ENCODE peak calls at places on chromosomes 3 and 15, in nine cellular contexts. One of them, this sample, is unnamed.

GRCh38 chr3:15998896-15999295 is 175.6 kb upstream of the GALNT15 start:
- DNase-seq in brain microvascular endothelial cell: no peak
- DNase-seq in NCI-H774: no peak
- DNase-seq in mucosa of descending colon: no peak
- DNase-seq in Kasumi-1: no peak
- DNase-seq in T-helper 9 cell: no peak
- DNase-seq in GM23338: no peak
- DNase-seq in right atrium auricular region: no peak
- DNase-seq in anterior cingulate cortex: no peak
- DNase-seq in this sample: no peak

GRCh38 chr15:40925863-40926658 is 3.1 kb upstream of the DLL4 start:
- DNase-seq in NCI-H774: peak
- DNase-seq in T-helper 9 cell: no peak
- DNase-seq in right atrium auricular region: no peak
- DNase-seq in anterior cingulate cortex: peak
- DNase-seq in Kasumi-1: peak
- DNase-seq in mucosa of descending colon: peak
- DNase-seq in GM23338: peak
- DNase-seq in brain microvascular endothelial cell: no peak
- DNase-seq in this sample: no peak

GRCh38 chr15:43985976-43986375 is 159.2 kb downstream of the WDR76 start:
- DNase-seq in mucosa of descending colon: no peak
- DNase-seq in T-helper 9 cell: no peak
- DNase-seq in GM23338: no peak
- DNase-seq in NCI-H774: no peak
- DNase-seq in anterior cingulate cortex: no peak
- DNase-seq in Kasumi-1: no peak
- DNase-seq in right atrium auricular region: no peak
- DNase-seq in brain microvascular endothelial cell: no peak
- DNase-seq in this sample: no peak

GRCh38 chr15:22954326-22954725 is 25.8 kb downstream of the CYFIP1 start:
- DNase-seq in mucosa of descending colon: no peak
- DNase-seq in T-helper 9 cell: no peak
- DNase-seq in GM23338: no peak
- DNase-seq in NCI-H774: no peak
- DNase-seq in anterior cingulate cortex: no peak
- DNase-seq in right atrium auricular region: no peak
- DNase-seq in Kasumi-1: no peak
- DNase-seq in brain microvascular endothelial cell: no peak
- DNase-seq in this sample: no peak

GRCh38 chr15:89963301-89964288 is 37.5 kb upstream of the ZNF710 start:
- DNase-seq in T-helper 9 cell: no peak
- DNase-seq in GM23338: no peak
- DNase-seq in mucosa of descending colon: no peak
- DNase-seq in brain microvascular endothelial cell: no peak
- DNase-seq in Kasumi-1: no peak
- DNase-seq in NCI-H774: no peak
- DNase-seq in right atrium auricular region: no peak
- DNase-seq in anterior cingulate cortex: peak
- DNase-seq in this sample: no peak

GRCh38 chr15:67080118-67080899 is 14.9 kb downstream of the SMAD3 start:
- DNase-seq in Kasumi-1: no peak
- DNase-seq in GM23338: no peak
- DNase-seq in mucosa of descending colon: no peak
- DNase-seq in anterior cingulate cortex: no peak
- DNase-seq in brain microvascular endothelial cell: no peak
- DNase-seq in NCI-H774: no peak
- DNase-seq in right atrium auricular region: no peak
- DNase-seq in T-helper 9 cell: no peak
- DNase-seq in this sample: no peak

GRCh38 chr3:37183375-37183831 is 9.0 kb upstream of the LRRFIP2 start:
- DNase-seq in right atrium auricular region: peak
- DNase-seq in mucosa of descending colon: no peak
- DNase-seq in brain microvascular endothelial cell: peak
- DNase-seq in NCI-H774: no peak
- DNase-seq in GM23338: peak
- DNase-seq in anterior cingulate cortex: no peak
- DNase-seq in Kasumi-1: no peak
- DNase-seq in T-helper 9 cell: no peak
- DNase-seq in this sample: no peak

GRCh38 chr3:70736009-70736408 is 423.6 kb upstream of the MDFIC2 start:
- DNase-seq in Kasumi-1: no peak
- DNase-seq in anterior cingulate cortex: no peak
- DNase-seq in right atrium auricular region: no peak
- DNase-seq in brain microvascular endothelial cell: no peak
- DNase-seq in T-helper 9 cell: no peak
- DNase-seq in mucosa of descending colon: no peak
- DNase-seq in GM23338: no peak
- DNase-seq in NCI-H774: no peak
- DNase-seq in this sample: no peak

GRCh38 chr15:35827156-35827555 is 281.2 kb upstream of the DPH6 start:
- DNase-seq in right atrium auricular region: no peak
- DNase-seq in brain microvascular endothelial cell: peak
- DNase-seq in Kasumi-1: no peak
- DNase-seq in NCI-H774: no peak
- DNase-seq in GM23338: no peak
- DNase-seq in mucosa of descending colon: no peak
- DNase-seq in anterior cingulate cortex: no peak
- DNase-seq in T-helper 9 cell: no peak
- DNase-seq in this sample: no peak

This sample was measured in Peyer's patch.